ENCODE peak calls at places on chromosome 1, in five cellular contexts. I, K, H, Q and Y are unnamed samples.

GRCh38 chr1:90558126-90558525 is 159.0 kb downstream of the BARHL2 start:
- DNase-seq in I (no peak), K (no peak), H (no peak), Q (no peak), Y (no peak)

GRCh38 chr1:15974855-15975254 is 1.0 kb downstream of the ZBTB17 start:
- DNase-seq in I (no peak), H (no peak), K (no peak), Q (no peak), Y (no peak)

GRCh38 chr1:178161516-178161915 is 67.6 kb downstream of the RASAL2 start:
- DNase-seq in Q (no peak), I (no peak), H (no peak), K (peak; percentile 5), Y (no peak)

GRCh38 chr1:164565356-164565755 is 6.4 kb downstream of the PBX1 start:
- DNase-seq in I (no peak), H (no peak), K (no peak), Q (no peak), Y (no peak)

GRCh38 chr1:69707103-69707502 is 139.4 kb downstream of the LRRC7 start:
- DNase-seq in H (no peak), K (no peak), Q (no peak), I (no peak), Y (no peak)

GRCh38 chr1:234543442-234544093 is 64.6 kb upstream of the TARBP1 start:
- DNase-seq in Q (no peak), I (no peak), H (no peak), K (no peak), Y (no peak)

GRCh38 chr1:207938016-207938415 is 27.1 kb upstream of the CD34 start:
- DNase-seq in I (no peak), H (no peak), Q (no peak), K (peak; percentile 31), Y (no peak)

GRCh38 chr1:19981507-19982312 is 2.3 kb upstream of the PLA2G2A start:
- DNase-seq in Q (no peak), I (no peak), K (no peak), H (no peak), Y (no peak)

GRCh38 chr1:111825217-111825616 is 69.5 kb downstream of the DDX20 start:
- DNase-seq in I (no peak), Q (no peak), K (no peak), H (no peak), Y (no peak)

GRCh38 chr1:112296908-112297307 is 99.1 kb upstream of the CTTNBP2NL start:
- DNase-seq in Q (no peak), I (peak; percentile 12), K (no peak), H (no peak), Y (no peak)